ENCODE peak calls at places on chromosome 5, in eight cellular contexts. A, Y, B, N, C, Z, M and S are unnamed samples.

GRCh38 chr5:167754501-167754941 is 536.9 kb upstream of the WWC1 start:
- DNase-seq in A (no peak), Y (peak), B (no peak), N (no peak), C (no peak), Z (no peak), M (no peak), S (no peak)

GRCh38 chr5:73789851-73790281 is 163.9 kb downstream of the ARHGEF28 start:
- DNase-seq in A (no peak), Y (no peak), B (no peak), N (no peak), C (no peak), Z (no peak), M (peak), S (peak)

GRCh38 chr5:34790087-34790486 is 48.9 kb upstream of the TTC23L start:
- DNase-seq in A (no peak), Y (no peak), B (no peak), N (no peak), C (no peak), Z (no peak), M (no peak), S (peak)

GRCh38 chr5:170640731-170641588 is 137.1 kb downstream of the KCNIP1 start:
- DNase-seq in A (no peak), Y (no peak), B (no peak), N (no peak), C (no peak), Z (no peak), M (no peak), S (no peak)

GRCh38 chr5:12072441-12072840 is 168.2 kb upstream of the CTNND2 start:
- DNase-seq in A (no peak), Y (peak), B (no peak), N (no peak), C (no peak), Z (no peak), M (no peak), S (no peak)

GRCh38 chr5:148976569-148977321 is 86.1 kb downstream of the SH3TC2 start:
- DNase-seq in A (no peak), Y (peak), B (no peak), N (no peak), C (no peak), Z (no peak), M (no peak), S (no peak)

GRCh38 chr5:153746440-153746839 is 256.0 kb downstream of the GRIA1 start:
- DNase-seq in A (no peak), Y (no peak), B (no peak), N (no peak), C (no peak), Z (no peak), M (no peak), S (no peak)

GRCh38 chr5:102483736-102484135 is 15.1 kb downstream of the SLCO6A1 start:
- DNase-seq in A (no peak), Y (no peak), B (no peak), N (no peak), C (no peak), Z (no peak), M (no peak), S (no peak)

GRCh38 chr5:137760294-137761019 is 6.3 kb upstream of the HNRNPA0 start:
- DNase-seq in A (no peak), Y (no peak), B (no peak), N (no peak), C (no peak), Z (no peak), M (no peak), S (no peak)

GRCh38 chr5:135934939-135935338 is 19.8 kb downstream of the LECT2 start:
- DNase-seq in A (no peak), Y (no peak), B (no peak), N (no peak), C (no peak), Z (no peak), M (no peak), S (no peak)

GRCh38 chr5:35188041-35188457 is 42.2 kb downstream of the PRLR start:
- DNase-seq in A (no peak), Y (peak), B (no peak), N (no peak), C (no peak), Z (no peak), M (no peak), S (no peak)

GRCh38 chr5:111929892-111930291 is 172.9 kb upstream of the NREP start:
- DNase-seq in A (no peak), Y (no peak), B (no peak), N (no peak), C (no peak), Z (no peak), M (no peak), S (no peak)

GRCh38 chr5:146643805-146644204 is 127.8 kb upstream of the GPR151 start:
- DNase-seq in A (no peak), Y (no peak), B (no peak), N (no peak), C (no peak), Z (no peak), M (no peak), S (no peak)

GRCh38 chr5:862367-863243 is 11.8 kb upstream of the ZDHHC11 start:
- DNase-seq in A (no peak), Y (no peak), B (no peak), N (no peak), C (no peak), Z (no peak), M (no peak), S (no peak)

GRCh38 chr5:757931-758697 is 26.4 kb downstream of the ZDHHC11B start:
- DNase-seq in A (peak), Y (no peak), B (no peak), N (no peak), C (peak), Z (no peak), M (no peak), S (no peak)

GRCh38 chr5:161414037-161414436 is 132.5 kb downstream of the GABRB2 start:
- DNase-seq in A (no peak), Y (no peak), B (no peak), N (no peak), C (no peak), Z (no peak), M (no peak), S (no peak)

GRCh38 chr5:264346-264745 is 7.1 kb upstream of the PDCD6 start:
- DNase-seq in A (no peak), Y (no peak), B (no peak), N (no peak), C (no peak), Z (no peak), M (no peak), S (no peak)

GRCh38 chr5:9545301-9545958 is 445 bp downstream of the SEMA5A start:
- DNase-seq in A (no peak), Y (peak), B (no peak), N (no peak), C (peak), Z (no peak), M (no peak), S (no peak)

GRCh38 chr5:177446184-177447065 is at the start of gene PRR7:
- DNase-seq in A (no peak), Y (peak), B (no peak), N (no peak), C (peak), Z (peak), M (no peak), S (peak)

GRCh38 chr5:145130996-145131395 is 704.1 kb downstream of the PRELID2 start:
- DNase-seq in A (no peak), Y (peak), B (no peak), N (no peak), C (no peak), Z (no peak), M (no peak), S (no peak)

GRCh38 chr5:127011151-127011550 is 19.2 kb downstream of the MARCHF3 start:
- DNase-seq in A (no peak), Y (no peak), B (no peak), N (no peak), C (no peak), Z (no peak), M (no peak), S (no peak)

GRCh38 chr5:35443803-35444595 is 173.7 kb upstream of the SPEF2 start:
- DNase-seq in A (no peak), Y (no peak), B (no peak), N (no peak), C (no peak), Z (no peak), M (no peak), S (no peak)

GRCh38 chr5:64678400-64678799 is 11.9 kb upstream of the SHISAL2B start:
- DNase-seq in A (no peak), Y (no peak), B (no peak), N (no peak), C (no peak), Z (no peak), M (no peak), S (no peak)

GRCh38 chr5:74173665-74174064 is 466.9 kb downstream of the ENC1 start:
- DNase-seq in A (peak), Y (no peak), B (no peak), N (no peak), C (no peak), Z (no peak), M (no peak), S (no peak)

GRCh38 chr5:57291903-57292302 is 118.0 kb downstream of the GPBP1 start:
- DNase-seq in A (no peak), Y (no peak), B (no peak), N (no peak), C (no peak), Z (no peak), M (no peak), S (no peak)

GRCh38 chr5:65873181-65873580 is 53.2 kb upstream of the ERBIN start:
- DNase-seq in A (no peak), Y (no peak), B (no peak), N (no peak), C (no peak), Z (no peak), M (no peak), S (peak)

GRCh38 chr5:109005611-109006010 is 257.9 kb downstream of the FER start:
- DNase-seq in A (no peak), Y (no peak), B (no peak), N (no peak), C (no peak), Z (no peak), M (no peak), S (no peak)

GRCh38 chr5:130295235-130295634 is 391.0 kb downstream of the CHSY3 start:
- DNase-seq in A (no peak), Y (no peak), B (no peak), N (no peak), C (no peak), Z (no peak), M (no peak), S (no peak)

GRCh38 chr5:147391781-147392180 is 118.1 kb downstream of the DPYSL3 start:
- DNase-seq in A (peak), Y (peak), B (no peak), N (peak), C (peak), Z (peak), M (no peak), S (peak)

GRCh38 chr5:151078490-151079262 is 2.2 kb downstream of the TNIP1 start:
- DNase-seq in A (no peak), Y (no peak), B (no peak), N (no peak), C (no peak), Z (no peak), M (no peak), S (no peak)

GRCh38 chr5:142425286-142426065 is 100.7 kb upstream of the SPRY4 start:
- DNase-seq in A (no peak), Y (no peak), B (no peak), N (no peak), C (no peak), Z (no peak), M (no peak), S (no peak)

GRCh38 chr5:74636552-74636951 is 4.0 kb downstream of the ENC1 start:
- DNase-seq in A (no peak), Y (no peak), B (no peak), N (no peak), C (no peak), Z (no peak), M (no peak), S (no peak)

GRCh38 chr5:40687316-40687715 is 7.6 kb downstream of the PTGER4 start:
- DNase-seq in A (no peak), Y (no peak), B (no peak), N (no peak), C (no peak), Z (no peak), M (no peak), S (peak)

GRCh38 chr5:143673676-143674468 is 138.1 kb upstream of the HMHB1 start:
- DNase-seq in A (peak), Y (no peak), B (no peak), N (no peak), C (no peak), Z (no peak), M (no peak), S (no peak)

GRCh38 chr5:81519217-81519905 is 125.4 kb upstream of the ACOT12 start:
- DNase-seq in A (no peak), Y (no peak), B (no peak), N (no peak), C (no peak), Z (no peak), M (no peak), S (no peak)

GRCh38 chr5:32909207-32909606 is 198.1 kb downstream of the NPR3 start:
- DNase-seq in A (no peak), Y (no peak), B (no peak), N (no peak), C (no peak), Z (no peak), M (no peak), S (no peak)

GRCh38 chr5:135705230-135705631 is 126.4 kb upstream of the CXCL14 start:
- DNase-seq in A (no peak), Y (no peak), B (no peak), N (no peak), C (no peak), Z (no peak), M (no peak), S (no peak)

GRCh38 chr5:137252513-137252912 is 246.6 kb downstream of the SPOCK1 start:
- DNase-seq in A (no peak), Y (no peak), B (no peak), N (no peak), C (no peak), Z (no peak), M (no peak), S (no peak)

GRCh38 chr5:10524376-10525123 is 39.3 kb upstream of the ANKRD33B start:
- DNase-seq in A (no peak), Y (no peak), B (no peak), N (no peak), C (peak), Z (no peak), M (no peak), S (no peak)

GRCh38 chr5:56951131-56951945 is 585 bp downstream of the MIER3 start:
- DNase-seq in A (no peak), Y (peak), B (no peak), N (no peak), C (peak), Z (no peak), M (no peak), S (peak)

GRCh38 chr5:172921906-172922305 is 37.3 kb upstream of the RPL26L1 start:
- DNase-seq in A (no peak), Y (no peak), B (no peak), N (no peak), C (no peak), Z (no peak), M (no peak), S (no peak)

GRCh38 chr5:172920995-172921394 is 38.2 kb upstream of the RPL26L1 start:
- DNase-seq in A (no peak), Y (no peak), B (no peak), N (no peak), C (no peak), Z (no peak), M (no peak), S (no peak)

GRCh38 chr5:172919525-172920446 is 39.4 kb upstream of the RPL26L1 start:
- DNase-seq in A (no peak), Y (no peak), B (no peak), N (no peak), C (no peak), Z (no peak), M (no peak), S (no peak)

GRCh38 chr5:172918421-172919371 is 40.5 kb upstream of the RPL26L1 start:
- DNase-seq in A (no peak), Y (no peak), B (no peak), N (no peak), C (no peak), Z (no peak), M (no peak), S (no peak)

DNA sequence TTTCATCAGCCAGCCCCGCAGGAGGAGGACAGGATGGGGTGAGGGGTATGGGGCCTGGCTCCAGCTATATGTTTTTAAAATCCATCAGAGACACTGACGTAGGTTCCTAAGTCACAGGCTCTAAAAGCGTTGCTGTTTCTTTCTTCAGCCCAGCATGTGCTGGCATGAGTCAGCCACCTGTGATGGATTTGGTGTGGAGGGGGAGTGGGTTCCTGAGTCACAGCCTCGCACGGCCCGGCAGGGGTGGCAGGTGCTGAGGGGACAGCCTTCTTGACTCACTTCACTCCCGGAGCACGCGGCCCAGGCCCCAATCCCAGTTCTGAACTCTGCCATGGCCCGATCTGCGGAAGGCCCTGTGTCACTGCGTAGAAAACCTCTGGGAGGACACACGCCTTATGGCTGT is 38.8 kb upstream of the RPL26L1 start:
- DNase-seq in A (no peak), Y (no peak), B (no peak), N (no peak), C (no peak), Z (peak), M (no peak), S (no peak)
- TF ChIP-seq POLR2AphosphoS5 in A (no peak), Y (no peak), B (no peak), N (no peak), C (no peak), Z (no peak), M (no peak), S (no peak)

GRCh38 chr5:14415516-14416074 is 166.0 kb upstream of the OTULINL start:
- DNase-seq in A (no peak), Y (no peak), B (no peak), N (no peak), C (no peak), Z (no peak), M (peak), S (no peak)

GRCh38 chr5:14414007-14414406 is 167.6 kb upstream of the OTULINL start:
- DNase-seq in A (no peak), Y (no peak), B (no peak), N (no peak), C (no peak), Z (no peak), M (no peak), S (no peak)

GRCh38 chr5:14410942-14411258 is 170.7 kb upstream of the OTULINL start:
- DNase-seq in A (no peak), Y (no peak), B (no peak), N (no peak), C (peak), Z (no peak), M (no peak), S (no peak)

GRCh38 chr5:14414615-14415515 is 166.7 kb upstream of the OTULINL start:
- DNase-seq in A (no peak), Y (no peak), B (no peak), N (no peak), C (no peak), Z (no peak), M (peak), S (no peak)

DNA sequence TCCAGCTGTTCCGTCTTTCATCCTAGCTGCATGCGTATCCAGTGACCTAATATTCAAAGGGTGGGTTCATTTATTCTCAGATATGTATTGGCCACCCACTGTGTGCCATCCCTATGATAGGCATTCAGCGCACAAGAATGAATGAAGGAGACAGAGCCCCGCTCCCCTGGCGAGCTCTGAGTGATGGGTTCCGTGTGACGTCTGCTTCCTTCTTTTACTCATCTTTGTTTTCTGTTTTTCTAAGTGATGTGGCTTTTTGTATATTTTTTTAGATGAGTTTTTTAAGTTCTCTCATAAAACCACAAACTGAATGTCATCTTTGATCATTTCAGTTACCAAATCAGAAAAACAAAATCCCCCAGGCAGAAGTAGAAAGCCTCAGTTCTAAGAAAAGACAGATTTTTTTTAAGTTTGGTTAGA is 168.3 kb upstream of the OTULINL start:
- DNase-seq in A (no peak), Y (no peak), B (no peak), N (no peak), C (no peak), Z (no peak), M (no peak), S (no peak)
- H3K4me2 ChIP-seq in A (no peak), Y (no peak), B (no peak), N (no peak), C (peak), Z (no peak), M (no peak), S (no peak)

GRCh38 chr5:139649082-139649991 is 1.2 kb downstream of the CXXC5 start:
- DNase-seq in A (no peak), Y (peak), B (no peak), N (no peak), C (peak), Z (peak), M (no peak), S (no peak)
- TF ChIP-seq POLR2AphosphoS5 in A (no peak), Y (no peak), B (no peak), N (no peak), C (no peak), Z (no peak), M (no peak), S (no peak)

DNA sequence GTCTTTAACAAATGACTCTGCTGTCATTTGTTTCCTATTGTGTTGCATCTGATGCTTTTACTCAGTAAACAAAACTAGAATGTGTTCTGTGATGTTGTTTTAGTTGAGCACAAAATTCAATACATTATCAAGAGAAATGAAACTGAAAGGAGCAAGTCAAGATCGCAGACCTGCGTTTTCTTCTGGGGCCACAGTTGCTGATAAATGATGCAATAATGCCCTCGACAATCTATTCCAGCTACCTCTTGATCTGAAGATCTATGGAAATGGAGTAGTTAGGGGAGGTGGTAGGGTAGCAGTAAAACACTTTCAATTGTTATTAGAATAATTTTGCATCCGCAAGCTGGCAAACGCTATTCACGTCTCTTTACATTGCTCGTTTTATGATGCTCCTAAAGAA is 1.7 kb downstream of the ZNF366 start:
- DNase-seq in A (no peak), Y (no peak), B (no peak), N (no peak), C (no peak), Z (no peak), M (no peak), S (no peak)
- H3K4me2 ChIP-seq in A (no peak), Y (no peak), B (no peak), N (no peak), C (no peak), Z (peak), M (peak), S (peak)

DNA sequence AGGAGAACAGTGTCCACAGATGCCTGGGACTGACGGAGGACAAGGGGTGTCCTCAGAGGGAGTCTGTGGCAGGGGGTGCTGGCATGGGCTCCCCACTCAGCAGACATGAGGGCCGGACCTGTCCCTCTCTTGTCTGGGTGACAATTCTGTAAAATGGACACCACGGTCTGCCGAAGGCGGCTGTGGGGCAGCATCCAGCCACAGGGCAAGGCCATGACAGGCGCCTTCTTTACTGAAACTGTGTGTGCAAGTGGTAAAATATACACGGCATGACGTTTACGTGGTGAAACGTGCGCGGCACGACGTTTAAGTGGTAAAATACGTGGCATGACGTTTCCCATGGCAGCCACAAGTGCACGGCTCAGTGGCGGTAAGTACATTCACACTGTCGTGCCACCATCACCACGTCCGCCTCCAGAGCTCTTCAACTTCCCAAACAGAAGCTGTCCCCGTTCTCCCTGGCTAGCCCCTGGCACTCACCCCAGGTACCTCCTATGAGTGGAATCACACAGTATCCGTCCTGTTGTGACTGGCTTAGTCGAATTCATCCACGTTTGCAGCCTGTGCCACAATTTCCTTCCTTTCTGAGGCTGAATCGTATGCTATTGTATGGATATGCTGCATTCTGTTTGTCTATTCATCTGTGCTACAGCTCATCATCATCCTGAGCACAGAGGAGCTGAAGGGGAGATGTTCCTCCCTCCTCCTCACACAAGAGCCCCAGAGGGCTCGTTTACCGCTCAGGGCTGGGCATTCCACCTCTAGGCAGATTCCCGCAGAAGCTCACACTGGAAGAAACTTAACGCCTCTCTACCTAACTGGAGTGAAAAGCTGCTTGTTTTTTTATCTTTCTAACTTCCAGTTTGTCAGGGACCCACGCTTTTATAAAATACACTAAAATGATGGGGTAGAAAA is 52.5 kb downstream of the COL23A1 start:
- DNase-seq in A (no peak), Y (no peak), B (no peak), N (no peak), C (no peak), Z (no peak), M (no peak), S (no peak)
- TF ChIP-seq POLR2AphosphoS5 in A (no peak), Y (no peak), B (no peak), N (no peak), C (no peak), Z (no peak), M (no peak), S (no peak)